ENCODE peak calls at places on chromosome X, in six cellular contexts. N, U, G, Q, H and A are unnamed samples. For H3K27me3, the result is how much of the 10 kb centered on the place peaks cover.

GRCh38 chrX:1500701-1501624 is 36.0 kb downstream of the P2RY8 start:
- DNase-seq in Q (no peak), G (no peak), N (no peak), H (no peak), U (no peak), A (no peak)

GRCh38 chrX:2690856-2691542 is at the start of gene CD99:
- DNase-seq in H (peak), G (peak), N (peak), U (peak), Q (peak), A (no peak)

GRCh38 chrX:111511477-111511876 is at the start of gene SERTM2:
- DNase-seq in H (no peak), U (no peak), G (peak), N (no peak), Q (peak), A (no peak)

GRCh38 chrX:120753413-120754251 is 122.0 kb downstream of the CT47B1 start:
- DNase-seq in N (no peak), G (no peak), Q (no peak), H (no peak), U (no peak), A (no peak)

GRCh38 chrX:97189668-97190067 is 306.0 kb downstream of the RPA4 start:
- DNase-seq in Q (no peak), H (no peak), U (no peak), G (no peak), N (no peak), A (no peak)

GRCh38 chrX:22699591-22700091 is 300.1 kb upstream of the DDX53 start:
- DNase-seq in G (no peak), N (no peak), Q (no peak), H (no peak), U (no peak), A (no peak)

GRCh38 chrX:56253832-56254703 is 21.9 kb downstream of the KLF8 start:
- DNase-seq in H (no peak), Q (no peak), G (no peak), N (no peak), U (no peak), A (no peak)

GRCh38 chrX:134373736-134374135 is 86.2 kb upstream of the HPRT1 start:
- DNase-seq in Q (no peak), N (no peak), H (no peak), G (no peak), U (no peak), A (no peak)

GRCh38 chrX:17038277-17038676 is 91.8 kb downstream of the REPS2 start:
- DNase-seq in U (no peak), N (no peak), H (no peak), G (no peak), Q (no peak), A (no peak)

GRCh38 chrX:16138108-16138427 is 14.7 kb downstream of the GRPR start:
- DNase-seq in N (no peak), U (no peak), Q (peak), H (peak), G (no peak), A (no peak)

GRCh38 chrX:110678591-110678990 is 117.0 kb downstream of the CHRDL1 start:
- DNase-seq in G (no peak), U (no peak), Q (peak), N (no peak), H (no peak), A (no peak)

GRCh38 chrX:100645106-100645505 is 1.1 kb downstream of the SRPX2 start:
- DNase-seq in N (no peak), Q (no peak), U (no peak), G (peak), H (no peak), A (no peak)

GRCh38 chrX:40908857-40909475 is 173.6 kb upstream of the MED14 start:
- DNase-seq in H (no peak), Q (no peak), N (no peak), G (peak), U (no peak), A (peak)

GRCh38 chrX:23938690-23939089 is 30.9 kb downstream of the CXorf58 start:
- DNase-seq in G (no peak), Q (no peak), U (no peak), N (no peak), H (no peak), A (no peak)

GRCh38 chrX:129665916-129666644 is 11.3 kb upstream of the APLN start:
- DNase-seq in G (peak), N (no peak), H (no peak), Q (peak), U (no peak), A (peak)

GRCh38 chrX:45619290-45619689 is 418.6 kb upstream of the DIPK2B start:
- DNase-seq in N (no peak), G (peak), Q (no peak), U (no peak), H (no peak), A (no peak)

GRCh38 chrX:37320541-37321203 is 28.5 kb upstream of the PRRG1 start:
- DNase-seq in G (no peak), N (no peak), U (no peak), H (no peak), Q (no peak), A (no peak)

GRCh38 chrX:152865232-152865920 is 32.5 kb upstream of the ZNF185 start:
- DNase-seq in N (no peak), G (no peak), H (no peak), U (no peak), Q (no peak), A (no peak)

GRCh38 chrX:7062276-7062675 is 85.2 kb upstream of the STS start:
- DNase-seq in Q (no peak), G (no peak), H (no peak), N (no peak), U (no peak), A (no peak)

GRCh38 chrX:29419774-29420553 is 795.4 kb upstream of the MAGEB2 start:
- DNase-seq in N (no peak), U (no peak), G (no peak), Q (no peak), H (no peak), A (no peak)

GRCh38 chrX:1851527-1851926 is 236.7 kb downstream of the ASMT start:
- DNase-seq in Q (peak), G (no peak), U (no peak), N (no peak), H (no peak), A (no peak)

GRCh38 chrX:15146515-15146914 is 123.4 kb downstream of the ASB9 start:
- DNase-seq in Q (peak), G (no peak), U (peak), H (peak), N (no peak), A (no peak)

GRCh38 chrX:74911494-74911893 is 13.8 kb downstream of the NEXMIF start:
- DNase-seq in H (no peak), N (no peak), Q (no peak), U (no peak), G (no peak), A (no peak)

GRCh38 chrX:16451331-16451730 is 198.6 kb upstream of the S100G start:
- DNase-seq in U (no peak), Q (no peak), H (no peak), N (no peak), G (no peak), A (no peak)

GRCh38 chrX:40644821-40645358 is 2.5 kb downstream of the CXorf38 start:
- DNase-seq in G (peak), U (peak), N (peak), Q (no peak), H (peak), A (no peak)

GRCh38 chrX:101383679-101384078 is 2.3 kb downstream of the BTK start:
- DNase-seq in U (no peak), G (no peak), Q (no peak), H (no peak), N (no peak), A (no peak)

GRCh38 chrX:13938053-13938765 is 91.5 kb downstream of the GEMIN8 start:
- DNase-seq in H (peak), N (no peak), G (no peak), Q (peak), U (peak), A (no peak)

GRCh38 chrX:118182050-118182449 is 65.4 kb upstream of the KLHL13 start:
- DNase-seq in U (no peak), G (no peak), Q (no peak), H (no peak), N (no peak), A (peak)

GRCh38 chrX:48890296-48890925 is 7.2 kb downstream of the TIMM17B start:
- DNase-seq in G (no peak), U (no peak), N (no peak), H (no peak), Q (no peak), A (no peak)

GRCh38 chrX:35682481-35682880 is 115.7 kb upstream of the MAGEB16 start:
- DNase-seq in U (no peak), Q (no peak), H (no peak), N (no peak), G (peak), A (no peak)

GRCh38 chrX:108468486-108468885 is 28.8 kb downstream of the COL4A5 start:
- DNase-seq in Q (no peak), G (no peak), H (no peak), N (no peak), U (no peak), A (no peak)

GRCh38 chrX:68945081-68945602 is 116.3 kb downstream of the EFNB1 start:
- DNase-seq in Q (no peak), G (no peak), U (no peak), H (no peak), N (no peak), A (no peak)
- H3K27me3 ChIP-seq in Q (under half), G (under half), U (under half), H (under half), N (under half), A (under half)

DNA sequence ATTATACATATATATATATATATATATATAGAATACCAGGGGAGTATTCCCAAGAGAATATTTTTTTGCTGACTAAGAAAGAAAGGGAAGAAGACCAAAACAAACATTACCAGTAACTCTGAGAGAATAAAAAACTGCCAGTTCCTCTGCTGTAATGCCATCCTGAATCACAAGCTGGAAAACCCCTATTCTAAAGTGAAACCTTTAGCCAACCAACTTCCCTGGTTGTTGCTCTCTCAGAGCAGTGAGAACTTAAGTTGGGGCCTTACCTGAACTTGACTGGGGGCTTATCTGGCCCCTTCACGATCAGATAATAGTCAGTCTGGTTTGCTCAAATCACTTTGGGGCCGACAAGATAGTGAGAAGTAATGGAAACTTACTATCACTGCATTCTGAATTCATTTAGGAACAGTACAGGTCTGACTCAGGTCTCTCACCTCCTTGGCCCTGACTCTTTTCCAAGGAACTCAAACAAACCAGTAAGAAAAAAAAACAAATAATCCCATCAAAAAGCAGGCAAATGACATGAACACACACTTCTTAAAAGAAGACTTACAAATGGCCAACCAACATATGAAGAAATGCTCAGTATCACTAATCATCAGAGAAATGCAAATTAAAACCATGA is 62.5 kb downstream of the CD40LG start:
- DNase-seq in G (peak), Q (no peak), U (no peak), H (no peak), N (no peak), A (no peak)
- TF ChIP-seq CTCF in G (no peak), Q (no peak), U (no peak), H (no peak), N (no peak), A (no peak)

GRCh38 chrX:151176351-151176750 is at the start of gene GPR50:
- DNase-seq in U (no peak), Q (no peak), N (no peak), G (no peak), H (no peak), A (no peak)
- H3K4me3 ChIP-seq in U (no peak), Q (peak), N (no peak), G (no peak), H (no peak), A (no peak)

DNA sequence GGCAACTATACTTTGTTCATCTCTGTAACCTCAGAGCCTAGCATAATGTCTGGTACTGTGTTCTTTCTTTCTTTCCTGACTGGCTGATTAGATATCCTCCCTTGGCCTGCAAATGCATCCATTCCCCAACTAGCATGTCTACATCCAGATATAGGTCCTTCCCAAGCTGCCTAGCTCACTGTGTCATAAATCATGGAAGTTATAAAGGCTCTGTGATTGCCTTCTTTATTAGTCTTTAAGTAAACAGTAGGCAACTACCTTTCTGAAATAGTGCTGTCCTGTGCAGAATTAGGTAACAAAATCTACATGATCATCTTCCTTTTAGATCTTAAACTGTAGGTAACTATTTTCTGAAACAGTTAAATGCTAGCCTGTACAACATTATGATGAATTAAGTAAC is 224.5 kb downstream of the DLG3 start:
- DNase-seq in N (no peak), U (no peak), G (no peak), H (no peak), Q (no peak), A (no peak)
- H3K27me3 ChIP-seq in N (under half), U (under half), G (under half), H (under half), Q (under half), A (under half)

DNA sequence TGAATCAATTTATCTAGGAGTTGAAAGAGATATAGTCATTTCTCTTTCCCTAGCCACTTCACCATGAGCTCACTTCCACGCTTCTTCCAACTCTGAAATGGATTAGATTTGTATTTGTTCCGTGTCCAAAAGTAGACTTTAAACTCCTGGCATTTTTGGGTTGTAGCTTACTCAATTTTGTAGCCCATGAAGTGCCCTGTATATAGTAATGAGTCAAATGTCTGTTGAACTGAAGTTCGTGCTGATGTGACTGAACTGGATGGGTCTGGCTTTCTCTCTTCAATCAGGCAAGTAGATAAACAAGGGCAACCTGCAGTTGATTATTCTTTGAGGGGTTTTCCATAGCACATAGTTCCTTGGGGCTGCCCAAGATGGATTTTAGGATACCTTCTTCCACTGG is 450.6 kb downstream of the SH2D1A start:
- DNase-seq in Q (no peak), N (no peak), H (no peak), G (no peak), U (no peak), A (no peak)
- TF ChIP-seq CTCF in Q (no peak), N (no peak), H (no peak), G (no peak), U (no peak), A (no peak)

GRCh38 chrX:47196098-47196497 is 2.5 kb downstream of the UBA1 start:
- DNase-seq in Q (no peak), H (no peak), U (no peak), G (no peak), N (no peak), A (no peak)
- H3K4me3 ChIP-seq in Q (peak), H (no peak), U (no peak), G (no peak), N (no peak), A (no peak)

GRCh38 chrX:69306063-69306404 is 140.8 kb upstream of the PJA1 start:
- DNase-seq in U (no peak), G (no peak), H (no peak), Q (no peak), N (no peak), A (no peak)

GRCh38 chrX:69307029-69307428 is 141.8 kb upstream of the PJA1 start:
- DNase-seq in G (no peak), Q (peak), U (no peak), H (no peak), N (no peak), A (no peak)

GRCh38 chrX:69309074-69309792 is 144.0 kb upstream of the PJA1 start:
- DNase-seq in U (no peak), N (no peak), H (no peak), Q (peak), G (no peak), A (no peak)

GRCh38 chrX:69305333-69306062 is 140.2 kb upstream of the PJA1 start:
- DNase-seq in G (no peak), Q (peak), U (no peak), H (no peak), N (no peak), A (no peak)

DNA sequence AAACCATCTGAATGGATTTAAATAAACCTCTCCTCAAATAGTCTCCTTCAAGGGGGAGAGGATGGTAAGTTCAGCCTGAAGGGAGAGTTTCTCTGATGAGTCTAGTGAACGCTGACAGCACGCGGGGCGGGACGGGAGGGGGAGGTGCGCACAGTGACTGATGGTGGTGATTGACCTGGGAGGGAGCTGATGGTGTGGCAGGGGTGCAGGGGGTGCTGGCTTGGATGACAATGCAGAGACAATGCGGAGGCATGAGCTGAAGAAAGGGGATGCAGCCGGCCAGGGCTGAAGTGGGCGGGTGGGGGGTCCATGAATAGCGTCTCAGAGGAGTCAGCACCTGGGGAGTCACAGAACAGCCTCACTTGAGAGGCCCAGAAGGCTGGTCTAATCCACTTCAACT is 142.5 kb upstream of the PJA1 start:
- DNase-seq in N (no peak), H (no peak), G (no peak), U (no peak), Q (peak), A (no peak)
- H3K27me3 ChIP-seq in N (under half), H (under half), G (under half), U (under half), Q (under half), A (under half)

GRCh38 chrX:127459784-127460183 is 592.4 kb downstream of the ACTRT1 start:
- DNase-seq in Q (peak), N (no peak), H (no peak), G (no peak), U (no peak), A (no peak)
- TF ChIP-seq CTCF in Q (peak), N (no peak), H (no peak), G (no peak), U (no peak), A (no peak)

GRCh38 chrX:12906392-12906791 is at the start of gene TLR8:
- DNase-seq in H (no peak), G (no peak), Q (no peak), N (no peak), U (no peak), A (no peak)
- H3K4me3 ChIP-seq in H (no peak), G (no peak), Q (no peak), N (no peak), U (no peak), A (no peak)